ENCODE peak calls at places on chromosomes 12 and 14, in four cellular contexts. W, K, Y and D are unnamed samples. For H3K4me1, the result is how much of the 10 kb centered on the place peaks cover.

GRCh38 chr12:32272465-32272864 is 126.9 kb upstream of the FGD4 start:
- DNase-seq in K (no peak), W (no peak), Y (no peak), D (no peak)

GRCh38 chr14:104977681-104978647 is at the start of gene AHNAK2:
- DNase-seq in W (peak), Y (peak), K (peak), D (peak)

GRCh38 chr14:37027188-37027824 is 145.1 kb downstream of the SLC25A21 start:
- DNase-seq in W (no peak), K (no peak), Y (no peak), D (no peak)

GRCh38 chr14:96253140-96253539 is 2.9 kb upstream of the BDKRB1 start:
- DNase-seq in W (peak), Y (no peak), K (peak), D (no peak)

GRCh38 chr14:61588419-61588901 is 106.9 kb upstream of the HIF1A start:
- DNase-seq in K (no peak), Y (no peak), W (peak), D (no peak)

GRCh38 chr14:102471921-102472814 is 37.4 kb downstream of the ANKRD9 start:
- DNase-seq in Y (peak), W (no peak), K (no peak), D (no peak)

GRCh38 chr12:1481326-1481725 is 113.1 kb downstream of the FBXL14 start:
- DNase-seq in W (no peak), Y (no peak), K (peak), D (no peak)

GRCh38 chr12:12998248-12998647 is 1.8 kb downstream of the HEBP1 start:
- DNase-seq in K (no peak), Y (no peak), W (no peak), D (no peak)

GRCh38 chr14:24324024-24324423 is 10.8 kb downstream of the ADCY4 start:
- DNase-seq in W (no peak), K (no peak), Y (no peak), D (no peak)

GRCh38 chr14:102930138-102930752 is 7.8 kb downstream of the AMN start:
- DNase-seq in Y (peak), W (no peak), K (no peak), D (no peak)

GRCh38 chr14:90201344-90201743 is 55.0 kb upstream of the PSMC1 start:
- DNase-seq in K (no peak), W (no peak), Y (no peak), D (no peak)

GRCh38 chr14:100348253-100348729 is 25.2 kb downstream of the SLC25A47 start:
- DNase-seq in W (no peak), Y (no peak), K (no peak), D (no peak)

GRCh38 chr14:104171029-104171697 is 32.8 kb downstream of the KIF26A start:
- DNase-seq in Y (no peak), K (peak), W (no peak), D (no peak)

GRCh38 chr14:19947413-19948090 is 16.8 kb downstream of the OR4K1 start:
- DNase-seq in Y (no peak), K (peak), W (no peak), D (no peak)

GRCh38 chr14:93099187-93099586 is 16.5 kb downstream of the ITPK1 start:
- DNase-seq in W (no peak), Y (no peak), K (no peak), D (no peak)

GRCh38 chr14:61190341-61190740 is 90.8 kb downstream of the TMEM30B start:
- DNase-seq in K (no peak), W (peak), Y (no peak), D (no peak)

GRCh38 chr12:114399664-114400211 is 6.2 kb downstream of the TBX5 start:
- DNase-seq in Y (no peak), K (no peak), W (peak), D (no peak)

GRCh38 chr14:69610859-69611263 is 535 bp upstream of the SUSD6 start:
- DNase-seq in W (no peak), Y (no peak), K (peak), D (no peak)

GRCh38 chr14:89186850-89187376 is 230.1 kb downstream of the FOXN3 start:
- DNase-seq in Y (no peak), K (peak), W (peak), D (peak)

GRCh38 chr12:118727196-118727595 is 254.1 kb upstream of the SRRM4 start:
- DNase-seq in W (no peak), K (no peak), Y (no peak), D (no peak)

GRCh38 chr14:75654127-75654732 is 6.4 kb downstream of the ERG28 start:
- DNase-seq in W (peak), K (peak), Y (peak), D (peak)

GRCh38 chr12:2841056-2841455 is 6.2 kb upstream of the NRIP2 start:
- DNase-seq in Y (no peak), K (no peak), W (no peak), D (no peak)

GRCh38 chr14:75972729-75973480 is 8.9 kb downstream of the TGFB3 start:
- DNase-seq in W (no peak), Y (no peak), K (no peak), D (no peak)

GRCh38 chr14:77026166-77026929 is 2.2 kb downstream of the IRF2BPL start:
- DNase-seq in Y (peak), W (peak), K (peak), D (no peak)

GRCh38 chr12:77685112-77685511 is 145.6 kb upstream of the NAV3 start:
- DNase-seq in K (peak), W (peak), Y (no peak), D (no peak)

GRCh38 chr12:117261267-117261666 is 71.0 kb upstream of the FBXO21 start:
- DNase-seq in W (no peak), K (peak), Y (no peak), D (no peak)

GRCh38 chr12:109387425-109388166 is 39.9 kb downstream of the MYO1H start:
- DNase-seq in W (peak), K (peak), Y (no peak), D (no peak)

GRCh38 chr12:38056701-38057689 is 259.6 kb upstream of the ALG10B start:
- DNase-seq in Y (no peak), W (no peak), K (peak), D (no peak)

GRCh38 chr12:121791671-121792496 is 1.6 kb downstream of the RHOF start:
- DNase-seq in W (no peak), Y (peak), K (peak), D (no peak)

DNA sequence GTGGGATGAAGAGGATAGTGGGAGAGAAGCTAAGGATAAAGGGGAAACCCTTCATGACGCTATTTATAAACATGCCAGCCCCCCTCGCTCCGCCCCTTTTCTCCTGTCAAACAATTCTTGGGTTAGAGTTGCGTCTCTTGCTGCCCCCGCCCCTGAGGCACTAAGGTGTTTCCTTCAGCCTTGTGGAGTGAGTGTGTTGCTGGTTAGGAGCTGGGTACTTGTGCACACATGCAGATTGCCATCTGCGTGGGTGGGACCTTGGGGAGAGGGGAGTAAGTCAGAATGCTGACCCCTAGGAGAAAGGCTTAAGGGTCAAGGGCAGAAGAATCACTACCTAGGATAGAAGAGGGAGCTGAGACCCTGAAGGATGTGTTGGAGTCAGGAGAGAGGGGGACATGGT is 5.4 kb downstream of the FOXJ2 start:
- DNase-seq in K (no peak), W (no peak), Y (no peak), D (no peak)
- H3K4me1 ChIP-seq in K (under half), W (under half), Y (half or more), D (half or more)

DNA sequence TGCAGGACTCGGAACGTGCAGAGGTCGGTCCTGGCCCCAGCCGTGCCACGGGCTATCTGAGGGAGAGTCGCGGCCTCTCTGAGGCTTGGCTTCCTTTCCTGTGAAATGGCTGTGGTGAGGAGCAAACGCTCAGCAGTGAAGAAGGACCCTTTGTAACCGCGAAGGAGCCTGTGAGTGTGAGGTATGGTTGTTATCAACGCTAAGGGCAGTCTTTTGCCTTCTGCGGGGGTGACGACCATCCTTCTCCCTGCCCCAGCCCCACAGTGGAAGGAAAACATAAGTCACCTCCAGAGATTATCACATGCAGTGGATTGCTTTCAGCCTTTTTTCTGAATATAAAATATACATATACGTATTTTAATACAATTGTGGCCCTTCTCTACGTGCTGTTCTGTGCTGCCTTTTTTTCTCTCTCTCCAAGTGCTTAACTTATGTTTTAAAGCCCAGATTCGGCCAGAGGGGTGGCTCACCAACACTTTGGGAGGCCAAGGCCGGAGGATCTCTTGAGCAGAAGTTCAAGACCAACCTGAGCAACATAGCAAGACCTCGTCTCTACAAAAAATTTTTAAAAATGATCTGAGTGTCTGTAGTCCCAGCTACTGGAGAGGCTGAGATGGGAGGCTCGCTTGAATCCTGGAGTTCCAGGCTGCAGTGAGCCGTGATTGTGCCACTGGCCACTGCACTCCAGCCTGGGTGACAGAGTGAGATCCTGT is 17.4 kb downstream of the TAMALIN start:
- DNase-seq in W (no peak), Y (no peak), K (no peak), D (no peak)
- H3K4me3 ChIP-seq in W (peak), Y (peak), K (peak), D (peak)

GRCh38 chr12:49892732-49893317 is 10.9 kb downstream of the FAIM2 start:
- DNase-seq in K (no peak), Y (no peak), W (no peak), D (no peak)
- TF ChIP-seq CTCF in K (no peak), Y (no peak), W (no peak), D (no peak)

DNA sequence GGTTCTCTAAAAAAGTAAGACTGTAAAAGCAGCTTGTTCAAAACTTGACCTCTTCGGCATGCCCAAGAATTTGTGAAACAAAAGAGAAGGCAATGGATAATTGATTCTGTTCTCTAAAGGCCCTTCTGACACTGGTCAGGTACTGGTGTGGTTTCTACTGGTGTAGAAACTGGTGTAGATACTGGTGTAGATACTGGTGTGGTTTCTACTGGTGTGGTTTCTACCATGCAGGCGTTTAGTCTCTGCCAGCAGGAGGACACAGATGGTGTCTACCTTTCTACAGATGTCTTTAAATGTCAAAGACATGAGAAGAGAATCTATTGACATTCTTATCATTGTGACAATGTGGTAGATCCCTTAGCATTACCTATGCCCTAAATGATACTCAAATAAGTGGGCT is 107.4 kb downstream of the SAMD4A start:
- DNase-seq in Y (no peak), W (no peak), K (no peak), D (no peak)
- H3K4me1 ChIP-seq in Y (under half), W (under half), K (half or more), D (half or more)

GRCh38 chr12:54355104-54355815 is 9.0 kb downstream of the GPR84 start:
- DNase-seq in Y (no peak), K (no peak), W (no peak), D (no peak)

GRCh38 chr12:54356951-54357356 is 7.3 kb downstream of the GPR84 start:
- DNase-seq in K (no peak), W (no peak), Y (no peak), D (no peak)

GRCh38 chr12:54358620-54358944 is 5.7 kb downstream of the GPR84 start:
- DNase-seq in K (no peak), Y (no peak), W (no peak), D (no peak)

GRCh38 chr12:54357802-54358619 is 6.3 kb downstream of the GPR84 start:
- DNase-seq in K (peak), Y (no peak), W (no peak), D (no peak)

DNA sequence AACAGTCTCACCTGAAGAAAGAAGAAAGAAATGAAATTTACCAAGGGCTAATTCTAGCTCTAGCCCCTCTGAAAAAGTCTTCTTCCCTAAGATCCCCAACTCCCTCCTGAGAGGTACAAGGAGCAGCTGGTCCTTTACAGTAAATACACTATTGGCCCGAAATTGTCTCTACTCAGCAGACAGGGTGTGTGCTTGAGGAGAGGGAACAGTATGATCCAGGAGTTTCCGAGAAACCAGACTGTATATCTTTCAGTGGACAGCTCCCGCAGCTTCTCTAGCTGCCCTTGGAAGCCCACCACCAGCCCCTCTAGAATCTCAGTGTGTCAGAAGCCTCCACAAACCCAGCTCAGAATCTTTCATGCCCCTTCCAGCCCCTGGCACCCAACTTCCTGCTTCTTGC is 8.1 kb downstream of the GPR84 start:
- DNase-seq in Y (no peak), W (no peak), K (no peak), D (no peak)
- H3K4me3 ChIP-seq in Y (no peak), W (no peak), K (no peak), D (no peak)